ENCODE peak calls at places on chromosomes 12 and 14, in seven cellular contexts. H is astrocyte of the cerebellum; J is fibroblast of pulmonary artery; R is retina; L is HFFc6; V is stimulated activated CD4-positive, alpha-beta T cell treated with anti-CD3 and anti-CD28 coated beads, Interleukin-1b, Interleukin-23, amount 100 ng/mL, for 24 hours; K is NCI-H1092. I is an unnamed sample.

GRCh38 chr14:50688875-50689274 is 20.8 kb upstream of the SAV1 start:
- DNase-seq in K (no peak), R (no peak), V (no peak), J (no peak), H (no peak), L (no peak), I (no peak)

GRCh38 chr12:46303039-46303666 is 34.3 kb upstream of the SLC38A1 start:
- DNase-seq in K (peak), H (peak), J (peak), L (peak), R (no peak), V (peak), I (peak)

GRCh38 chr12:497501-498160 is 37.9 kb downstream of the B4GALNT3 start:
- DNase-seq in V (no peak), J (no peak), L (no peak), R (no peak), H (no peak), K (no peak), I (no peak)

GRCh38 chr12:53486730-53487487 is 12.3 kb downstream of the MAP3K12 start:
- DNase-seq in L (no peak), R (no peak), J (no peak), H (no peak), K (no peak), V (no peak), I (no peak)

GRCh38 chr12:79687711-79688270 is 3.0 kb downstream of the PAWR start:
- DNase-seq in R (peak), H (no peak), L (no peak), J (no peak), V (no peak), K (no peak), I (no peak)

GRCh38 chr12:109885616-109886015 is 5.3 kb upstream of the GLTP start:
- DNase-seq in K (no peak), H (no peak), R (no peak), J (no peak), V (no peak), L (no peak), I (no peak)

GRCh38 chr14:71438684-71439083 is 493.5 kb upstream of the RGS6 start:
- DNase-seq in L (no peak), J (peak), K (peak), R (no peak), V (no peak), H (peak), I (no peak)

GRCh38 chr14:99685061-99685995 is 1.2 kb downstream of the CYP46A1 start:
- DNase-seq in K (no peak), L (no peak), J (no peak), H (no peak), V (no peak), R (no peak), I (no peak)

GRCh38 chr12:9796346-9796745 is 30.9 kb upstream of the KLRF1 start:
- DNase-seq in J (no peak), L (no peak), H (no peak), K (no peak), V (no peak), R (no peak), I (no peak)

GRCh38 chr12:123271182-123271491 is 519 bp downstream of the CDK2AP1 start:
- DNase-seq in H (no peak), J (peak), K (peak), L (peak), V (peak), R (peak), I (peak)

GRCh38 chr12:128864516-128865186 is 11.4 kb downstream of the GLT1D1 start:
- DNase-seq in K (no peak), L (no peak), J (no peak), R (no peak), H (no peak), V (no peak), I (peak)

I was measured in OCI-M1.